ENCODE peak calls at places on chromosomes 2 and 18, in five cellular contexts. One of them, this sample, is unnamed.
A peak's percentile ranks its signal among the peaks of the same experiment; 100 is the strongest.

GRCh38 chr2:190528521-190529001 is 6.0 kb downstream of the NEMP2 start:
- DNase-seq in neuronal stem cell: no peak
- DNase-seq in H9: no peak
- DNase-seq in mesenchymal stem cell: peak; percentile 86
- DNase-seq in H1: no peak
- DNase-seq in this sample: peak; percentile 82

GRCh38 chr2:1854747-1855146 is 110.4 kb upstream of the PXDN start:
- DNase-seq in neuronal stem cell: peak; percentile 75
- DNase-seq in H9: peak; percentile 80
- DNase-seq in mesenchymal stem cell: no peak
- DNase-seq in H1: peak; percentile 34
- DNase-seq in this sample: peak; percentile 11

GRCh38 chr18:45571714-45572113 is 43.6 kb upstream of the SLC14A2 start:
- DNase-seq in neuronal stem cell: no peak
- DNase-seq in H9: no peak
- DNase-seq in mesenchymal stem cell: no peak
- DNase-seq in H1: no peak
- DNase-seq in this sample: no peak

GRCh38 chr2:32863803-32864202 is 83.0 kb upstream of the LTBP1 start:
- DNase-seq in neuronal stem cell: no peak
- DNase-seq in H9: no peak
- DNase-seq in mesenchymal stem cell: peak; percentile 43
- DNase-seq in H1: no peak
- DNase-seq in this sample: peak; percentile 52

GRCh38 chr2:179129574-179130238 is 79.8 kb upstream of the CCDC141 start:
- DNase-seq in neuronal stem cell: no peak
- DNase-seq in H9: no peak
- DNase-seq in mesenchymal stem cell: peak; percentile 10
- DNase-seq in H1: no peak
- DNase-seq in this sample: peak; percentile 10

GRCh38 chr2:110678457-110679336 is 834 bp upstream of the BUB1 start:
- DNase-seq in neuronal stem cell: peak; percentile 36
- DNase-seq in H9: no peak
- DNase-seq in mesenchymal stem cell: peak; percentile 62
- DNase-seq in H1: no peak
- DNase-seq in this sample: peak; percentile 17

GRCh38 chr18:63439334-63439733 is 17.1 kb upstream of the VPS4B start:
- DNase-seq in neuronal stem cell: peak; percentile 63
- DNase-seq in H9: peak; percentile 67
- DNase-seq in mesenchymal stem cell: peak; percentile 72
- DNase-seq in H1: peak; percentile 43
- DNase-seq in this sample: peak; percentile 70

GRCh38 chr18:55109818-55110414 is 150.7 kb upstream of the CCDC68 start:
- DNase-seq in neuronal stem cell: no peak
- DNase-seq in H9: no peak
- DNase-seq in mesenchymal stem cell: no peak
- DNase-seq in H1: peak; percentile 13
- DNase-seq in this sample: no peak

GRCh38 chr2:11677146-11678055 is 7.4 kb upstream of the NTSR2 start:
- DNase-seq in neuronal stem cell: no peak
- DNase-seq in H9: peak; percentile 77
- DNase-seq in mesenchymal stem cell: no peak
- DNase-seq in H1: no peak
- DNase-seq in this sample: no peak

GRCh38 chr18:9482790-9483189 is 7.5 kb downstream of the RALBP1 start:
- DNase-seq in neuronal stem cell: no peak
- DNase-seq in H9: no peak
- DNase-seq in mesenchymal stem cell: no peak
- DNase-seq in H1: no peak
- DNase-seq in this sample: no peak

GRCh38 chr2:152611458-152612231 is 105.6 kb downstream of the PRPF40A start:
- DNase-seq in neuronal stem cell: no peak
- DNase-seq in H9: no peak
- DNase-seq in mesenchymal stem cell: peak; percentile 85
- DNase-seq in H1: no peak
- DNase-seq in this sample: peak; percentile 80

GRCh38 chr2:200159829-200160781 is 146.4 kb upstream of the SPATS2L start:
- DNase-seq in neuronal stem cell: no peak
- DNase-seq in H9: no peak
- DNase-seq in mesenchymal stem cell: peak; percentile 64
- DNase-seq in H1: no peak
- DNase-seq in this sample: peak; percentile 53

GRCh38 chr2:110866496-110866895 is 134.1 kb downstream of the ACOXL start:
- DNase-seq in neuronal stem cell: no peak
- DNase-seq in H9: no peak
- DNase-seq in mesenchymal stem cell: no peak
- DNase-seq in H1: no peak
- DNase-seq in this sample: no peak

GRCh38 chr2:96878171-96878570 is 8.3 kb upstream of the SEMA4C start:
- DNase-seq in neuronal stem cell: no peak
- DNase-seq in H9: no peak
- DNase-seq in mesenchymal stem cell: no peak
- DNase-seq in H1: no peak
- DNase-seq in this sample: no peak
- H3K79me1 ChIP-seq in neuronal stem cell: no peaks in the 10 kb centered on the region
- H3K79me1 ChIP-seq in H9: no peaks in the 10 kb centered on the region
- H3K79me1 ChIP-seq in mesenchymal stem cell: no peaks in the 10 kb centered on the region
- H3K79me1 ChIP-seq in H1: no peaks in the 10 kb centered on the region
- H3K79me1 ChIP-seq in this sample: no peaks in the 10 kb centered on the region

GRCh38 chr18:77019641-77020040 is 112.9 kb downstream of the MBP start:
- DNase-seq in neuronal stem cell: no peak
- DNase-seq in H9: no peak
- DNase-seq in mesenchymal stem cell: no peak
- DNase-seq in H1: no peak
- DNase-seq in this sample: no peak

GRCh38 chr18:77022116-77022515 is 110.5 kb downstream of the MBP start:
- DNase-seq in neuronal stem cell: no peak
- DNase-seq in H9: no peak
- DNase-seq in mesenchymal stem cell: no peak
- DNase-seq in H1: no peak
- DNase-seq in this sample: no peak

GRCh38 chr18:77020561-77020960 is 112.0 kb downstream of the MBP start:
- DNase-seq in neuronal stem cell: no peak
- DNase-seq in H9: no peak
- DNase-seq in mesenchymal stem cell: no peak
- DNase-seq in H1: no peak
- DNase-seq in this sample: no peak

GRCh38 chr18:77022556-77022955 is 110.0 kb downstream of the MBP start:
- DNase-seq in neuronal stem cell: no peak
- DNase-seq in H9: no peak
- DNase-seq in mesenchymal stem cell: no peak
- DNase-seq in H1: no peak
- DNase-seq in this sample: no peak

GRCh38 chr18:77021075-77021474 is 111.5 kb downstream of the MBP start:
- DNase-seq in neuronal stem cell: no peak
- DNase-seq in H9: no peak
- DNase-seq in mesenchymal stem cell: no peak
- DNase-seq in H1: no peak
- DNase-seq in this sample: no peak
- H3K4me2 ChIP-seq in neuronal stem cell: no peak overlapping the region
- H3K4me2 ChIP-seq in H9: no peak overlapping the region
- H3K4me2 ChIP-seq in mesenchymal stem cell: no peak overlapping the region
- H3K4me2 ChIP-seq in H1: no peak overlapping the region
- H3K4me2 ChIP-seq in this sample: no peak overlapping the region

GRCh38 chr2:159063677-159064076 is 95.2 kb downstream of the TANC1 start:
- DNase-seq in neuronal stem cell: no peak
- DNase-seq in H9: no peak
- DNase-seq in mesenchymal stem cell: no peak
- DNase-seq in H1: no peak
- DNase-seq in this sample: no peak
- H3K18ac ChIP-seq in neuronal stem cell: no peak overlapping the region
- H3K18ac ChIP-seq in H9: no peak overlapping the region
- H3K18ac ChIP-seq in mesenchymal stem cell: no peak overlapping the region
- H3K18ac ChIP-seq in H1: no peak overlapping the region
- H3K18ac ChIP-seq in this sample: no peak overlapping the region

DNA sequence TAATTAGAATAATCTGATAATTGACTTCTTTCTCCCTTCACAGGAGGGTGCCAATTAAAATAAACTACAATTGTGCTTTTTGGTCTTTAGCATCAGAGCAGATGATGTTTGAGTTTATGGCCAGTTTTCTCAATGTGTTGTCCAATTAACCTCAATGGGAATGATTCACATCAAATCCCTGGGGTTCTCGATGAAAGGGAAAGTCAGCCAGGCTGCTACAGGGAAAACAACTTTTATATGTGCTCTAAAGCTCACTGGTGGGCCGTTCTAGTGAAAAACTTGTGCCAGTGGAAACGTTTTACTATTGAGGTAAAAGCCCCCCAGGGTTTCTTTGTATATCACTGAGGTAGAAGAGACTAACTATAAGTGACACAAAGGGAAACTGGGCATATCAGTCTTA is 887.3 kb upstream of the CRIM1 start:
- DNase-seq in neuronal stem cell: peak; percentile 76
- DNase-seq in H9: no peak
- DNase-seq in mesenchymal stem cell: no peak
- DNase-seq in H1: no peak
- DNase-seq in this sample: no peak
- H3K79me1 ChIP-seq in neuronal stem cell: no peaks in the 10 kb centered on the region
- H3K79me1 ChIP-seq in H9: no peaks in the 10 kb centered on the region
- H3K79me1 ChIP-seq in mesenchymal stem cell: no peaks in the 10 kb centered on the region
- H3K79me1 ChIP-seq in H1: no peaks in the 10 kb centered on the region
- H3K79me1 ChIP-seq in this sample: no peaks in the 10 kb centered on the region

DNA sequence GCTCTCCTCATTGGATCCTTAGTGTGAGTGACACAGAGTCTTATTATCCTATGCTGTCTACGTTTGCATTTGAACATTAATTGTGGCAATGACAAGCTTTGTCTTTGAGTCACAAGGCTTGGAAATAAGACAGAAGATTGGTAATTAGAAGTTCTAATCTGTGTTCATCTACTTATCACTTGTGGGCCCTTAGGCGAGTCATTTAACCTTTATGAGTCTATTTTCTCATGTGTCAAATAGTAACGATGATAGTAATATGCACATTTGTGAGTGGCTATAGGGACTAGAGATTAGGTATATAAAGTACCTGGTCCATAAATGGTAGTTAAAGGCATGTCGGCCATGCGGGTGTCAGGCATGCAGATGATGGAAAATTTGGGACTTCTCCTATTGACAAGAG is 105.6 kb upstream of the NABP1 start:
- DNase-seq in neuronal stem cell: no peak
- DNase-seq in H9: no peak
- DNase-seq in mesenchymal stem cell: no peak
- DNase-seq in H1: no peak
- DNase-seq in this sample: no peak
- H3K4me2 ChIP-seq in neuronal stem cell: no peak overlapping the region
- H3K4me2 ChIP-seq in H9: no peak overlapping the region
- H3K4me2 ChIP-seq in mesenchymal stem cell: no peak overlapping the region
- H3K4me2 ChIP-seq in H1: no peak overlapping the region
- H3K4me2 ChIP-seq in this sample: no peak overlapping the region

GRCh38 chr2:36388472-36388871 is 32.9 kb downstream of the CRIM1 start:
- DNase-seq in neuronal stem cell: no peak
- DNase-seq in H9: no peak
- DNase-seq in mesenchymal stem cell: peak; percentile 17
- DNase-seq in H1: no peak
- DNase-seq in this sample: no peak

GRCh38 chr2:36382472-36382871 is 26.9 kb downstream of the CRIM1 start:
- DNase-seq in neuronal stem cell: no peak
- DNase-seq in H9: no peak
- DNase-seq in mesenchymal stem cell: no peak
- DNase-seq in H1: no peak
- DNase-seq in this sample: no peak

GRCh38 chr2:36389081-36389480 is 33.5 kb downstream of the CRIM1 start:
- DNase-seq in neuronal stem cell: no peak
- DNase-seq in H9: no peak
- DNase-seq in mesenchymal stem cell: peak; percentile 63
- DNase-seq in H1: no peak
- DNase-seq in this sample: peak; percentile 67

GRCh38 chr2:36385603-36386002 is 30.0 kb downstream of the CRIM1 start:
- DNase-seq in neuronal stem cell: no peak
- DNase-seq in H9: no peak
- DNase-seq in mesenchymal stem cell: no peak
- DNase-seq in H1: no peak
- DNase-seq in this sample: no peak

GRCh38 chr2:36387258-36387916 is 31.8 kb downstream of the CRIM1 start:
- DNase-seq in neuronal stem cell: no peak
- DNase-seq in H9: no peak
- DNase-seq in mesenchymal stem cell: peak; percentile 55
- DNase-seq in H1: no peak
- DNase-seq in this sample: no peak
- H3K18ac ChIP-seq in neuronal stem cell: no peak overlapping the region
- H3K18ac ChIP-seq in H9: no peak overlapping the region
- H3K18ac ChIP-seq in mesenchymal stem cell: no peak overlapping the region
- H3K18ac ChIP-seq in H1: no peak overlapping the region
- H3K18ac ChIP-seq in this sample: no peak overlapping the region

GRCh38 chr2:234992624-234993349 is 41.0 kb downstream of the SH3BP4 start:
- DNase-seq in neuronal stem cell: no peak
- DNase-seq in H9: no peak
- DNase-seq in mesenchymal stem cell: no peak
- DNase-seq in H1: no peak
- DNase-seq in this sample: no peak

GRCh38 chr2:234991793-234992192 is 40.0 kb downstream of the SH3BP4 start:
- DNase-seq in neuronal stem cell: no peak
- DNase-seq in H9: no peak
- DNase-seq in mesenchymal stem cell: no peak
- DNase-seq in H1: no peak
- DNase-seq in this sample: no peak

GRCh38 chr2:234990300-234990699 is 38.5 kb downstream of the SH3BP4 start:
- DNase-seq in neuronal stem cell: no peak
- DNase-seq in H9: no peak
- DNase-seq in mesenchymal stem cell: no peak
- DNase-seq in H1: no peak
- DNase-seq in this sample: no peak

GRCh38 chr2:234992196-234992595 is 40.4 kb downstream of the SH3BP4 start:
- DNase-seq in neuronal stem cell: no peak
- DNase-seq in H9: no peak
- DNase-seq in mesenchymal stem cell: no peak
- DNase-seq in H1: no peak
- DNase-seq in this sample: no peak

DNA sequence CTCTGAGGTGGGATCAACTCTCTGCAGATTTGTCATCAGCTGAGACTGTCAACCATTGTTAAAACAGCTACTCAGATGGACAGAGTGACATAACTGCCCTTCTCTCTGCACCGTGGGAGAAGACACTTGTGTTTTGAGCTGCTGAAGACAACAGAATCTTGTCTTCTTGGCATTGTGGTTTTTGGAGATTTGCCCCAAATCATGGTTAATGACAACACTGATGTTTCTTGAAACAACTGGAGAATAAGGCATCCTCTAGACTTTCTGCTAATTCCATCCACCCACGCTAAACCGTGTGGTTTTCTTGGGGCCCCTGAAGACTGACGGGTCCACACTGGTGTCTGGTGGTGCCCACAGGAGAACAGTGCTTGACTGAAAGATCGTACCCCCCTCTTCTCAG is 39.5 kb downstream of the SH3BP4 start:
- DNase-seq in neuronal stem cell: no peak
- DNase-seq in H9: no peak
- DNase-seq in mesenchymal stem cell: no peak
- DNase-seq in H1: no peak
- DNase-seq in this sample: no peak
- H3K79me1 ChIP-seq in neuronal stem cell: peaks cover 14% of the 10 kb centered on the region
- H3K79me1 ChIP-seq in H9: no peaks in the 10 kb centered on the region
- H3K79me1 ChIP-seq in mesenchymal stem cell: no peaks in the 10 kb centered on the region
- H3K79me1 ChIP-seq in H1: peaks cover 52% of the 10 kb centered on the region
- H3K79me1 ChIP-seq in this sample: peaks cover 89% of the 10 kb centered on the region

GRCh38 chr2:54529935-54530334 is 73.8 kb downstream of the SPTBN1 start:
- DNase-seq in neuronal stem cell: no peak
- DNase-seq in H9: no peak
- DNase-seq in mesenchymal stem cell: no peak
- DNase-seq in H1: no peak
- DNase-seq in this sample: no peak
- H3K4me2 ChIP-seq in neuronal stem cell: no peak overlapping the region
- H3K4me2 ChIP-seq in H9: no peak overlapping the region
- H3K4me2 ChIP-seq in mesenchymal stem cell: no peak overlapping the region
- H3K4me2 ChIP-seq in H1: no peak overlapping the region
- H3K4me2 ChIP-seq in this sample: no peak overlapping the region